ENCODE peak calls at places on chromosomes 7 and 10, in five cellular contexts. X is NCI-H1694 treated with DMSO at 0.1 percent for 48 hours; U is fibroblast of pulmonary artery; R is NCI-H2081; B is activated naive CD4-positive, alpha-beta T cell. G is an unnamed sample.

GRCh38 chr7:129351320-129351719 is 82.9 kb upstream of the STRIP2 start:
- DNase-seq in X (no peak), U (peak; percentile 57), R (no peak), B (no peak), G (no peak)

GRCh38 chr7:141202540-141202939 is 128.7 kb downstream of the TMEM178B start:
- DNase-seq in X (no peak), U (no peak), R (no peak), B (no peak), G (no peak)

GRCh38 chr7:39952378-39952777 is 2.3 kb downstream of the CDK13 start:
- DNase-seq in X (no peak), U (peak; percentile 31), R (no peak), B (no peak), G (no peak)

GRCh38 chr10:43973801-43974200 is 325.1 kb upstream of the ZNF32 start:
- DNase-seq in X (no peak), U (no peak), R (no peak), B (no peak), G (no peak)

GRCh38 chr10:104328916-104329710 is 9.2 kb downstream of the ITPRIP start:
- DNase-seq in X (no peak), U (peak; percentile 97), R (peak; percentile 62), B (peak; percentile 34), G (peak; percentile 65)

GRCh38 chr7:157861551-157861950 is 524.7 kb downstream of the DNAJB6 start:
- DNase-seq in X (no peak), U (no peak), R (no peak), B (no peak), G (no peak)

GRCh38 chr7:270351-270983 is 19.5 kb upstream of the FOXL3 start:
- DNase-seq in X (no peak), U (no peak), R (no peak), B (no peak), G (no peak)

GRCh38 chr10:79933961-79934360 is 14.9 kb downstream of the SFTPD start:
- DNase-seq in X (no peak), U (peak; percentile 37), R (no peak), B (no peak), G (no peak)

GRCh38 chr10:121886997-121887622 is 40.7 kb downstream of the ATE1 start:
- DNase-seq in X (peak; percentile 5), U (peak; percentile 81), R (peak; percentile 4), B (no peak), G (no peak)

GRCh38 chr7:131921016-131921415 is 364.6 kb upstream of the PODXL start:
- DNase-seq in X (no peak), U (peak; percentile 14), R (no peak), B (no peak), G (no peak)

GRCh38 chr7:29879609-29880008 is 73.3 kb downstream of the WIPF3 start:
- DNase-seq in X (no peak), U (peak; percentile 56), R (no peak), B (no peak), G (no peak)

GRCh38 chr7:46153583-46153950 is 232.5 kb upstream of the IGFBP3 start:
- DNase-seq in X (no peak), U (no peak), R (no peak), B (no peak), G (no peak)

GRCh38 chr10:11746883-11747539 is 4.8 kb downstream of the ECHDC3 start:
- DNase-seq in X (no peak), U (peak; percentile 23), R (no peak), B (no peak), G (no peak)

GRCh38 chr10:70761031-70761601 is 24.1 kb downstream of the TBATA start:
- DNase-seq in X (no peak), U (peak; percentile 32), R (no peak), B (no peak), G (no peak)

GRCh38 chr7:142815099-142815498 is 39.8 kb upstream of the EPHB6 start:
- DNase-seq in X (no peak), U (no peak), R (no peak), B (no peak), G (no peak)

GRCh38 chr7:73622909-73623797 is 1.2 kb downstream of the MLXIPL start:
- DNase-seq in X (no peak), U (peak; percentile 23), R (no peak), B (no peak), G (no peak)

GRCh38 chr10:69004821-69005220 is 16.2 kb downstream of the KIFBP start:
- DNase-seq in X (peak; percentile 15), U (peak; percentile 81), R (no peak), B (no peak), G (no peak)

GRCh38 chr10:127756264-127756663 is 19.3 kb downstream of the FOXI2 start:
- DNase-seq in X (no peak), U (no peak), R (no peak), B (no peak), G (no peak)

GRCh38 chr10:11057448-11057847 is 39.8 kb downstream of the CELF2 start:
- DNase-seq in X (no peak), U (no peak), R (no peak), B (no peak), G (no peak)

GRCh38 chr10:70227548-70228320 is 5.5 kb downstream of the PPA1 start:
- DNase-seq in X (no peak), U (peak; percentile 9), R (no peak), B (no peak), G (no peak)

GRCh38 chr10:1664565-1664964 is 72.8 kb downstream of the ADARB2 start:
- DNase-seq in X (no peak), U (no peak), R (no peak), B (no peak), G (no peak)

GRCh38 chr7:28155019-28155660 is 25.5 kb downstream of the JAZF1 start:
- DNase-seq in X (no peak), U (no peak), R (no peak), B (no peak), G (no peak)

GRCh38 chr10:30215631-30216030 is 133.4 kb downstream of the MTPAP start:
- DNase-seq in X (no peak), U (peak; percentile 39), R (peak; percentile 2), B (no peak), G (no peak)

GRCh38 chr7:156067156-156067555 is 254.9 kb upstream of the SHH start:
- DNase-seq in X (no peak), U (no peak), R (no peak), B (no peak), G (no peak)

GRCh38 chr7:66748791-66749190 is 8.3 kb downstream of the RABGEF1 start:
- DNase-seq in X (no peak), U (no peak), R (no peak), B (no peak), G (no peak)

GRCh38 chr10:932589-932988 is 1.1 kb upstream of the LARP4B start:
- DNase-seq in X (no peak), U (no peak), R (no peak), B (no peak), G (no peak)

GRCh38 chr10:114083040-114083439 is 39.4 kb downstream of the ADRB1 start:
- DNase-seq in X (no peak), U (no peak), R (no peak), B (no peak), G (no peak)

GRCh38 chr10:3068968-3069737 is 1.8 kb downstream of the PFKP start:
- DNase-seq in X (no peak), U (peak; percentile 31), R (no peak), B (no peak), G (no peak)

GRCh38 chr7:97868314-97868713 is 3.9 kb downstream of the ASNS start:
- DNase-seq in X (no peak), U (no peak), R (no peak), B (no peak), G (no peak)

GRCh38 chr7:120052884-120053382 is 220.0 kb upstream of the KCND2 start:
- DNase-seq in X (no peak), U (peak; percentile 97), R (no peak), B (no peak), G (no peak)

GRCh38 chr10:124683816-124684215 is 60.4 kb downstream of the FAM53B start:
- DNase-seq in X (no peak), U (no peak), R (no peak), B (no peak), G (no peak)

G was measured in central memory CD8-positive, alpha-beta T cell.